ENCODE peak calls at places on chromosomes 16 and 17, in seven cellular contexts. B, U, V, P, F, Y and I are unnamed samples.

GRCh38 chr16:69190598-69190997 is 3.6 kb downstream of the SNTB2 start:
- DNase-seq in B (no peak), U (no peak), V (no peak), P (no peak), F (no peak), Y (no peak), I (no peak)

GRCh38 chr17:29958947-29959657 is 17.7 kb downstream of the EFCAB5 start:
- DNase-seq in B (no peak), U (no peak), V (no peak), P (peak; percentile 72), F (no peak), Y (no peak), I (peak; percentile 87)

GRCh38 chr16:1079786-1080525 is 7.4 kb downstream of the SSTR5 start:
- DNase-seq in B (no peak), U (no peak), V (no peak), P (no peak), F (no peak), Y (no peak), I (no peak)

GRCh38 chr17:70329751-70330150 is 160.4 kb downstream of the KCNJ2 start:
- DNase-seq in B (no peak), U (no peak), V (no peak), P (no peak), F (no peak), Y (no peak), I (no peak)

GRCh38 chr17:68906638-68907037 is 48.6 kb downstream of the ABCA8 start:
- DNase-seq in B (no peak), U (peak; percentile 46), V (no peak), P (peak; percentile 39), F (peak; percentile 26), Y (peak; percentile 64), I (peak; percentile 57)

GRCh38 chr17:71441098-71441497 is 679.7 kb upstream of the SOX9 start:
- DNase-seq in B (no peak), U (peak; percentile 79), V (no peak), P (peak; percentile 97), F (peak; percentile 42), Y (peak; percentile 73), I (peak; percentile 94)

GRCh38 chr17:17783825-17784598 is 52.8 kb downstream of the SREBF1 start:
- DNase-seq in B (no peak), U (no peak), V (peak; percentile 82), P (peak; percentile 74), F (peak; percentile 72), Y (peak; percentile 49), I (no peak)

GRCh38 chr17:12734852-12735430 is 54.4 kb upstream of the ARHGAP44 start:
- DNase-seq in B (no peak), U (no peak), V (peak; percentile 80), P (no peak), F (no peak), Y (no peak), I (no peak)

GRCh38 chr16:69311533-69312388 is 611 bp downstream of the VPS4A start:
- DNase-seq in B (peak; percentile 87), U (no peak), V (peak; percentile 80), P (peak; percentile 28), F (no peak), Y (peak; percentile 13), I (peak; percentile 47)

GRCh38 chr17:28468781-28469180 is 4.7 kb upstream of the SLC13A2 start:
- DNase-seq in B (no peak), U (no peak), V (no peak), P (no peak), F (no peak), Y (no peak), I (no peak)

GRCh38 chr16:75593825-75594820 is 27.9 kb downstream of the GABARAPL2 start:
- DNase-seq in B (peak; percentile 45), U (no peak), V (no peak), P (peak; percentile 91), F (peak; percentile 41), Y (peak; percentile 46), I (peak; percentile 78)

GRCh38 chr17:61310611-61311010 is 89.0 kb upstream of the TBX2 start:
- DNase-seq in B (no peak), U (no peak), V (no peak), P (peak; percentile 27), F (no peak), Y (no peak), I (no peak)

GRCh38 chr17:77441130-77441920 is 300.6 kb downstream of the SEC14L1 start:
- DNase-seq in B (no peak), U (no peak), V (no peak), P (no peak), F (no peak), Y (no peak), I (no peak)

GRCh38 chr17:74919440-74920305 is 3.4 kb downstream of the USH1G start:
- DNase-seq in B (no peak), U (no peak), V (peak; percentile 64), P (no peak), F (no peak), Y (no peak), I (no peak)

GRCh38 chr16:11901091-11901490 is 14.7 kb downstream of the GSPT1 start:
- DNase-seq in B (no peak), U (no peak), V (no peak), P (peak; percentile 43), F (no peak), Y (no peak), I (no peak)

GRCh38 chr17:1125775-1126120 is 54.0 kb downstream of the ABR start:
- DNase-seq in B (no peak), U (no peak), V (no peak), P (no peak), F (no peak), Y (no peak), I (no peak)

GRCh38 chr17:1612400-1612799 is 16.2 kb downstream of the SLC43A2 start:
- DNase-seq in B (no peak), U (no peak), V (no peak), P (no peak), F (no peak), Y (no peak), I (no peak)

GRCh38 chr16:1863681-1864460 is 8.1 kb downstream of the MEIOB start:
- DNase-seq in B (no peak), U (peak; percentile 40), V (no peak), P (peak; percentile 33), F (peak; percentile 23), Y (peak; percentile 66), I (peak; percentile 51)

GRCh38 chr17:48555183-48555615 is 10.3 kb upstream of the HOXB2 start:
- DNase-seq in B (no peak), U (no peak), V (no peak), P (peak; percentile 99), F (peak; percentile 81), Y (peak; percentile 86), I (peak; percentile 45)

GRCh38 chr17:14427914-14428639 is 127.2 kb downstream of the HS3ST3B1 start:
- DNase-seq in B (no peak), U (no peak), V (no peak), P (no peak), F (no peak), Y (no peak), I (no peak)

GRCh38 chr16:86414991-86415740 is 95.2 kb upstream of the FOXF1 start:
- DNase-seq in B (no peak), U (no peak), V (no peak), P (no peak), F (no peak), Y (peak; percentile 71), I (no peak)

GRCh38 chr16:81266680-81267095 is 28.2 kb downstream of the BCO1 start:
- DNase-seq in B (no peak), U (no peak), V (no peak), P (peak; percentile 36), F (no peak), Y (no peak), I (peak; percentile 77)

GRCh38 chr17:36482611-36483504 is 3.6 kb upstream of the ZNHIT3 start:
- DNase-seq in B (peak; percentile 96), U (peak; percentile 66), V (peak; percentile 93), P (peak; percentile 64), F (peak; percentile 29), Y (peak; percentile 81), I (peak; percentile 81)
- H3K4me3 ChIP-seq in B (no peak overlapping the region), U (no peak overlapping the region), V (peak overlapping the region; percentile 14), P (peak overlapping the region; percentile 7), F (peak overlapping the region; percentile 21), Y (peak overlapping the region; percentile 38), I (peak overlapping the region; percentile 29)

DNA sequence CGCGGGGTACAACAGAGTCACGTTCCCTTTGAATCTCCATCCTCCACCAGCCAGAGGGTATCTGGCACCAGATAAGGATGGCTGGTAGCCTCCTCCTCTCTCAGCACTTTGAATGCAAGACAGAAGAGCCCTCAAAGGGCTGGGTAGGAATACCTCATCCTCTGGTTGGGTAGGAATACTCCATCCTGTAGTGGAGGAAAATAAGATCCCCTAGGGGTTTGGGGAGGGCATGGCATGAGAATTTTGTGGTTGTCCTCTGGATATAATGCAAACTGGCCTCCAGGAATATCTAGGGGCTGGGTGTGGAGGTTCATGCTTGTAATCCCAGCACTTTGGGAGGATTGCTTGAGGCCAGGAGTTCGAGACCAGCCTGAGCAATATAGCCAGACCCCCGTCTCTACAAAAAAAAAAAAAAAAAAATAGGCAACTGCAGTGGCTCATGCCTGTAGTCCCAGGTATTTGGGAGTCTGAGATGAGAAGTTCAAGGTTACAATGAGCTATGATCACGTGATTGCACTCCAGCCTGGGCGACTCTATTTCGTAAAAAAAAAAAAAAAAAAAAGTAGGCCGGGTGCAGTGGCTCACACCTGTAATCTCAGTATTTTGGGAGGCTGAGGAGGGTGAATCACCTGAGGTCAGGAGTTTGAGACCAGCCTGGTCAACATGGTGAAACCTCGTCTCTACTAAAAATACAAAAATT is 2.7 kb downstream of the IGFBP4 start:
- DNase-seq in B (no peak), U (no peak), V (no peak), P (no peak), F (no peak), Y (peak; percentile 39), I (no peak)
- TF ChIP-seq CTCF in B (no peak), U (peak; percentile 16), V (no peak), P (peak; percentile 39), F (no peak), Y (peak; percentile 22), I (no peak)

DNA sequence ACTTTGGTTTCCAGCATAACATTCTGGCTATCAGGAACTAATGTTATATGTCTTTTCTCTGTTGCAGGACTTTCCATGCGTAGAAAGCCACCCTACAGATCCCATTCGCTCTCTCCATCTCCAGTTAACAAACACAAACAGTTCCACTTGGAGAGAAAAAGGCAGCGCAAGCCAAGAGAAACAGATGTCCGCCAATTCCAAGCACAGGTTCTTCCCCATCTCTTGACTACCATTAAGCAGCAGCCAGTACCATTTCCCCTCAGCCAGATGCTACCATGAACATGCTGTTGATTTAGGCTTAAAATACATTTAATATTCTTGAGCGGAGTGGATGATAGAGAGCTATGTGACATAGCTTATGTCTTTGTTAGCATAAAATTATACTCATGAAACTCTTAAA is 22.4 kb downstream of the CEP95 start:
- DNase-seq in B (no peak), U (no peak), V (no peak), P (no peak), F (no peak), Y (no peak), I (no peak)
- H3K4me3 ChIP-seq in B (no peak overlapping the region), U (no peak overlapping the region), V (no peak overlapping the region), P (no peak overlapping the region), F (no peak overlapping the region), Y (no peak overlapping the region), I (no peak overlapping the region)

DNA sequence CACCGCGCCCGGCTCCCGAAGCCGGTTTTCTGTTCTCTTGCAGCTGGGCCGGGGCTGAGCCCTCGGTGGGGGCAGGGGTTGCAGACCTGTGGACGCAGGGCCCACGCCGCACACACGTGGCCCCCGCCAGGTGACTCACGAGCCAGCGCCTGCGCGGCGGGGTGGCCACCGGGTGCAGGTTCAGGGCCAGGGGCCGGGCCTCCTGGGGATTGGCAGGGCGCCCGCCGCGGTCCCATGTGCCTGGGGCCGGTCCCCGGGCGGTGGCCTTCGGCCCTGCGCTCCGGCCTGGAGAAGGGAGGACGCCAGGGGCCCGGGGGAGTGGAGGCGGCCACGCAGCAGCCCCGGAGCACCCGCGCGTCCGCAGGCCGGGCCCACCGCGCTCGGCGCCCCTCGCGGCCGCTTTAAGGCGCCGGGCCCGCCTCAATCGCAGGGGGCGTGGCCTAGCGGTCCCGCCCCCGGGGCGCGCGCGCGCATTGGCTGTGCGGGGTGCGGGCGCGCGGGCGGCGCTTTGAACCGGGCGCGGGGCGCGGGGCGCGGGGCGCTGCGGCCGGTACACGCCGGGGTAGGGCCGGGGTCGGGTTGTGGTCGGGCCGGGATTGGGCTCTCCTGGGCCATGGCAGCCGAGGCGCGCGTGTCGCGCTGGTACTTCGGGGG is at the start of gene SLC25A10:
- DNase-seq in B (peak; percentile 91), U (peak; percentile 68), V (peak; percentile 86), P (peak; percentile 71), F (no peak), Y (peak; percentile 68), I (peak; percentile 88)
- TF ChIP-seq CTCF in B (no peak), U (no peak), V (no peak), P (no peak), F (no peak), Y (no peak), I (no peak)